ENCODE peak calls at places on chromosomes 6 and 20, in nine cellular contexts. K is heart right ventricle, U is sigmoid colon, Y is neural progenitor cell, B is AG04450, Z is upper lobe of right lung, I is IMR-90, W is ascending aorta, C is lower lobe of right lung. H is an unnamed sample.

GRCh38 chr6:77089776-77090175 is 373.5 kb downstream of the HTR1B start:
- DNase-seq in Y (no peak), K (no peak), C (no peak), B (no peak), U (no peak), Z (no peak), W (no peak), I (peak), H (no peak)

GRCh38 chr6:148296746-148297145 is 45.9 kb upstream of the SASH1 start:
- DNase-seq in K (no peak), I (no peak), Y (no peak), C (no peak), B (no peak), U (no peak), W (no peak), Z (no peak), H (no peak)

GRCh38 chr20:1294497-1294896 is 28.4 kb downstream of the SNPH start:
- DNase-seq in B (no peak), I (no peak), U (peak), K (no peak), Y (no peak), Z (peak), W (no peak), C (no peak), H (no peak)

GRCh38 chr6:67237276-67237675 is 1397.8 kb upstream of the ADGRB3 start:
- DNase-seq in U (no peak), W (no peak), Y (no peak), C (no peak), Z (no peak), B (no peak), K (no peak), I (no peak), H (no peak)

GRCh38 chr20:14712302-14712739 is 374.9 kb upstream of the FLRT3 start:
- DNase-seq in Y (peak), Z (no peak), W (no peak), C (no peak), B (peak), U (no peak), I (peak), K (no peak), H (no peak)

GRCh38 chr20:49340161-49340966 is 62.5 kb upstream of the ZNFX1 start:
- DNase-seq in B (no peak), C (no peak), I (no peak), W (no peak), Z (no peak), Y (no peak), U (peak), K (no peak), H (no peak)

GRCh38 chr20:40776702-40777457 is 87.8 kb upstream of the MAFB start:
- DNase-seq in K (no peak), U (no peak), B (no peak), C (no peak), Z (no peak), I (no peak), Y (no peak), W (no peak), H (no peak)

GRCh38 chr6:71194730-71195129 is 93.9 kb upstream of the OGFRL1 start:
- DNase-seq in Z (no peak), K (no peak), B (no peak), U (no peak), Y (no peak), W (no peak), I (peak), C (no peak), H (no peak)

GRCh38 chr6:10416863-10417641 is 2.2 kb upstream of the TFAP2A start:
- DNase-seq in C (peak), Y (peak), U (no peak), Z (no peak), K (no peak), I (no peak), W (no peak), B (no peak), H (no peak)

GRCh38 chr20:38125157-38126056 is 39.7 kb downstream of the TGM2 start:
- DNase-seq in W (peak), B (no peak), Y (no peak), Z (peak), I (peak), C (peak), K (peak), U (peak), H (peak)

GRCh38 chr6:128363020-128363419 is 157.4 kb downstream of the PTPRK start:
- DNase-seq in U (no peak), Z (no peak), B (no peak), C (no peak), Y (no peak), I (no peak), K (no peak), W (no peak), H (no peak)

GRCh38 chr20:3494218-3494617 is 23.4 kb downstream of the ATRN start:
- DNase-seq in K (no peak), C (no peak), Y (no peak), I (no peak), U (no peak), B (no peak), W (no peak), Z (no peak), H (no peak)

GRCh38 chr6:160767019-160767646 is 65.1 kb downstream of the PLG start:
- DNase-seq in Z (peak), I (no peak), W (no peak), U (peak), Y (peak), C (peak), K (peak), B (no peak), H (peak)

GRCh38 chr20:64095927-64096326 is 11.4 kb downstream of the NPBWR2 start:
- DNase-seq in U (no peak), B (no peak), K (no peak), C (no peak), Z (no peak), W (no peak), Y (no peak), I (no peak), H (no peak)

GRCh38 chr20:61482901-61483300 is 230.8 kb downstream of the CDH4 start:
- DNase-seq in Z (no peak), U (no peak), I (no peak), C (no peak), Y (no peak), B (no peak), W (no peak), K (no peak), H (no peak)

GRCh38 chr6:19771753-19772336 is 65.3 kb upstream of the ID4 start:
- DNase-seq in W (no peak), Z (no peak), C (no peak), K (no peak), I (peak), U (no peak), B (no peak), Y (no peak), H (no peak)

GRCh38 chr20:54084193-54084592 is 13.8 kb upstream of the BCAS1 start:
- DNase-seq in Z (no peak), C (no peak), Y (no peak), I (no peak), B (no peak), W (no peak), U (no peak), K (no peak), H (no peak)
- H3K27ac ChIP-seq in Z (no peak), C (no peak), Y (no peak), I (no peak), B (no peak), W (no peak), U (no peak), K (no peak), H (no peak)

GRCh38 chr20:45392733-45393132 is 14.6 kb upstream of the TP53TG5 start:
- DNase-seq in W (no peak), I (no peak), C (no peak), B (no peak), K (no peak), Y (no peak), Z (no peak), U (no peak), H (no peak)
- TF ChIP-seq CTCF in W (no peak), I (no peak), C (no peak), B (no peak), K (peak), Y (no peak), Z (peak), U (no peak), H (no peak)

GRCh38 chr6:28807682-28808280 is 116.0 kb downstream of the TRIM27 start:
- DNase-seq in Y (peak), K (no peak), W (no peak), Z (no peak), C (no peak), I (peak), B (no peak), U (no peak), H (no peak)

GRCh38 chr6:28810655-28811053 is 113.1 kb downstream of the TRIM27 start:
- DNase-seq in Z (no peak), U (no peak), I (no peak), W (no peak), Y (peak), C (no peak), K (no peak), B (no peak), H (no peak)

GRCh38 chr6:28811873-28812272 is 111.9 kb downstream of the TRIM27 start:
- DNase-seq in K (no peak), U (no peak), C (no peak), W (no peak), Y (peak), Z (no peak), I (peak), B (no peak), H (no peak)

GRCh38 chr6:28808383-28808782 is 115.4 kb downstream of the TRIM27 start:
- DNase-seq in Y (no peak), K (no peak), U (no peak), I (no peak), Z (no peak), B (no peak), C (no peak), W (no peak), H (no peak)

DNA sequence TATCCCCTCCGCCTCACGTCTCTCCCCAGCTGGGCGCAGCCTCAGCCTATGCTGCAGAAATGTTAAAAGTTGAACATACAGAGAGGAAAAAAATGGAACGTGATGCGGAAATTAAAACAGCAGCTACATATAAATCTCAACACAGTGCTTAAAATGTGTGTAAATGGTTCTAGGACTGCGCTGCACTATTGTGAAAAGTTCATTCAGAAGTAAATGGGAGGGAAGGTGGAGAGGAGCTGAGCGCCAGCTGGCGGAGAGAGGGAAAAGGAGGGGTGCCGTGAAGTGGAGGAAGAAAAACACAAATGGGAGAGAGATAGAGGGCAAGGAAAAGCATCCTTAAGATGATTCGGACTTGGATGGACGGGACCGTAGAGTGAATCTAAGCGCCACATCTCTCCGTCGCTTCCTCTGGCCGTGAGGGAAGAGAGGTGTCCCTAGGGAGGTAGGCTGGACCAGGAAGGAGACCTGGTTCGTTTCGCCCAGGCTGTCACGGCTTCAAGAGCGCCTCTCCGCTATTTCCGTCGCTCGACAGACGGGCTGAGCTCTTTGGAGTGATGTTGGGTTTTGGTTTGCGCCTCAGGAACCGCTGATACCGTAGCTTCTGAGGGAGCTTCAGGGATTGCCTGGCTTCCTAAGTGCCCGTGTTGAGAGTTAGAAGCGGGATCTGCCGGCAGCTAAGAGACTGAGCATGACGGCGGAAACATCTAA is 113.7 kb downstream of the TRIM27 start:
- DNase-seq in I (no peak), B (no peak), C (no peak), W (no peak), Y (peak), Z (no peak), U (no peak), K (no peak), H (no peak)
- H3K4me3 ChIP-seq in I (peak), B (peak), C (no peak), W (no peak), Y (peak), Z (no peak), U (no peak), K (no peak), H (no peak)

GRCh38 chr6:15796844-15797243 is 134.0 kb upstream of the DTNBP1 start:
- DNase-seq in W (no peak), Z (no peak), I (no peak), C (no peak), Y (no peak), B (no peak), K (no peak), U (no peak), H (no peak)
- H3K27ac ChIP-seq in W (no peak), Z (no peak), I (no peak), C (no peak), Y (no peak), B (no peak), K (peak), U (no peak), H (no peak)

DNA sequence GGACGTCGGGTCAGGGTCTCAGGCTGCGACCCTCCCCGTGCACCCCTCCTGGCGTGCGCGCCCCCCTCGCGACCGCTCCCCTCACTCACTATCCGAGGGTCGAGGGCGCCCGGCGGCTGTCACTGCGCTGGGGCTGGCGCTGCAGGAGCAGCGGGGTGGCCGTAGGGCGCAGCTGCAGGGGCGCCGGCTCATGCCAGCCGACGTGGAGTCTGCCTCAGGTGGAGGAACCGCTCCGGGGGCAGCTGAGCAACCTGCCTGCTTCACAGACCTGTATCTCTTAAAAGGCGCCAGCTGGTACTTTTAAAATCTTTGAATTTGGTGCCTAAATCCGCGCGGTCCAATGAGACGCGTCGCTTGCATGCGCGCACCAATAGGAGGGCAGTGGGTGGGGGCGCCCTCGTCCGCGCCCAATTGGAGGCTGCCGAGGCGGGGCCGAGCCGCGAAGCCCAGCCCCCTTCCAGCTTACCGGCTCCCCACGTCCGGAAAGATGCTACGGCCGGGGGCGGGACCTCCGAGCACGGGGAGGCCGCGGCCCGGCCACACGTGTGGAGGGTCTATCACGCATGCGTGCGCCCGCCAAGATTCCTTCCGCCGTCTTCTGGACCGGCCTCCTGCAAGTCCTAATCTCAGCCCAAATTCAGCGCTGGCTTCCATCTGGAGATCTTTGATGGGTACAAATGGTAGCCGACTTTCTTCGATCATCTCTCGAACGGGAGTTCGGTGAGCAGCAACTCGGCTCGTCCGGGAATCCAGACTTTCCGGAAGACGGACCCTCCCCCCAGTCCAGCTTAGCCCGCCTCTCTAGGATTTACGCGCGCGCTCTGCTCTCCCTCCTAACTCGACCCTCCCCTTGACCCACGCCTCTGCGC is at the start of gene FBXO5:
- DNase-seq in Y (peak), C (peak), Z (peak), B (peak), W (peak), K (peak), U (peak), I (peak), H (peak)
- TF ChIP-seq CTCF in Y (no peak), C (no peak), Z (no peak), B (no peak), W (no peak), K (no peak), U (no peak), I (no peak), H (no peak)

GRCh38 chr6:52595796-52596130 is 18.9 kb upstream of the TRAM2 start:
- DNase-seq in Y (no peak), I (no peak), C (no peak), U (no peak), B (no peak), K (no peak), W (no peak), Z (no peak), H (no peak)

GRCh38 chr6:52598123-52598823 is 21.4 kb upstream of the TRAM2 start:
- DNase-seq in W (no peak), B (no peak), K (peak), Y (peak), Z (no peak), C (no peak), I (peak), U (peak), H (peak)

GRCh38 chr6:52598824-52599190 is 21.9 kb upstream of the TRAM2 start:
- DNase-seq in W (no peak), B (no peak), C (no peak), I (no peak), K (no peak), Y (no peak), Z (no peak), U (no peak), H (no peak)

GRCh38 chr6:52596371-52597028 is 19.6 kb upstream of the TRAM2 start:
- DNase-seq in W (no peak), Z (no peak), Y (no peak), U (no peak), I (peak), K (no peak), B (no peak), C (no peak), H (no peak)

GRCh38 chr6:52597738-52598122 is 20.9 kb upstream of the TRAM2 start:
- DNase-seq in U (no peak), I (no peak), Y (no peak), W (no peak), K (no peak), B (no peak), C (no peak), Z (no peak), H (no peak)
- H3K4me3 ChIP-seq in U (no peak), I (no peak), Y (no peak), W (no peak), K (no peak), B (no peak), C (no peak), Z (no peak), H (peak)

H was measured in coronary artery.